ENCODE peak calls at places on chromosomes 5 and 9, in seven cellular contexts. One of them, this sample, is unnamed.

GRCh38 chr5:149677721-149678120 is 52.4 kb upstream of the PPARGC1B start:
- DNase-seq in cardiac muscle cell: no peak
- DNase-seq in EH: no peak
- DNase-seq in activated T-cell treated with anti-CD3 and anti-CD28 coated beads for 1 hour: no peak
- DNase-seq in CD4-positive, alpha-beta memory T cell: no peak
- DNase-seq in T follicular helper cell: no peak
- DNase-seq in CD8-positive, alpha-beta T cell: no peak
- DNase-seq in this sample: no peak

GRCh38 chr5:135375040-135375439 is 24.0 kb downstream of the MACROH2A1 start:
- DNase-seq in activated T-cell treated with anti-CD3 and anti-CD28 coated beads for 1 hour: no peak
- DNase-seq in cardiac muscle cell: no peak
- DNase-seq in T follicular helper cell: no peak
- DNase-seq in CD4-positive, alpha-beta memory T cell: no peak
- DNase-seq in EH: peak
- DNase-seq in CD8-positive, alpha-beta T cell: no peak
- DNase-seq in this sample: no peak

GRCh38 chr5:148733601-148734438 is 79.5 kb upstream of the HTR4 start:
- DNase-seq in CD8-positive, alpha-beta T cell: peak
- DNase-seq in CD4-positive, alpha-beta memory T cell: peak
- DNase-seq in cardiac muscle cell: peak
- DNase-seq in T follicular helper cell: peak
- DNase-seq in activated T-cell treated with anti-CD3 and anti-CD28 coated beads for 1 hour: peak
- DNase-seq in EH: peak
- DNase-seq in this sample: peak

GRCh38 chr9:109708507-109708945 is 71.5 kb upstream of the PALM2AKAP2 start:
- DNase-seq in cardiac muscle cell: no peak
- DNase-seq in T follicular helper cell: no peak
- DNase-seq in EH: peak
- DNase-seq in activated T-cell treated with anti-CD3 and anti-CD28 coated beads for 1 hour: no peak
- DNase-seq in CD4-positive, alpha-beta memory T cell: no peak
- DNase-seq in CD8-positive, alpha-beta T cell: no peak
- DNase-seq in this sample: no peak

GRCh38 chr9:35350212-35350611 is 139.7 kb upstream of the RUSC2 start:
- DNase-seq in CD8-positive, alpha-beta T cell: no peak
- DNase-seq in EH: no peak
- DNase-seq in activated T-cell treated with anti-CD3 and anti-CD28 coated beads for 1 hour: no peak
- DNase-seq in T follicular helper cell: no peak
- DNase-seq in cardiac muscle cell: no peak
- DNase-seq in CD4-positive, alpha-beta memory T cell: no peak
- DNase-seq in this sample: no peak

GRCh38 chr9:137742698-137743097 is 123.9 kb downstream of the EHMT1 start:
- DNase-seq in EH: peak
- DNase-seq in cardiac muscle cell: no peak
- DNase-seq in CD4-positive, alpha-beta memory T cell: no peak
- DNase-seq in activated T-cell treated with anti-CD3 and anti-CD28 coated beads for 1 hour: no peak
- DNase-seq in CD8-positive, alpha-beta T cell: no peak
- DNase-seq in T follicular helper cell: no peak
- DNase-seq in this sample: no peak

GRCh38 chr9:14633148-14633547 is 60.1 kb downstream of the ZDHHC21 start:
- DNase-seq in activated T-cell treated with anti-CD3 and anti-CD28 coated beads for 1 hour: no peak
- DNase-seq in T follicular helper cell: no peak
- DNase-seq in CD8-positive, alpha-beta T cell: no peak
- DNase-seq in cardiac muscle cell: no peak
- DNase-seq in CD4-positive, alpha-beta memory T cell: no peak
- DNase-seq in EH: no peak
- DNase-seq in this sample: no peak

GRCh38 chr9:15461601-15462000 is 38.9 kb downstream of the SNAPC3 start:
- DNase-seq in T follicular helper cell: no peak
- DNase-seq in activated T-cell treated with anti-CD3 and anti-CD28 coated beads for 1 hour: no peak
- DNase-seq in CD4-positive, alpha-beta memory T cell: no peak
- DNase-seq in cardiac muscle cell: no peak
- DNase-seq in EH: no peak
- DNase-seq in CD8-positive, alpha-beta T cell: no peak
- DNase-seq in this sample: no peak

GRCh38 chr9:108270041-108270440 is 585.7 kb downstream of the ACTL7B start:
- DNase-seq in T follicular helper cell: no peak
- DNase-seq in CD4-positive, alpha-beta memory T cell: no peak
- DNase-seq in EH: peak
- DNase-seq in CD8-positive, alpha-beta T cell: no peak
- DNase-seq in activated T-cell treated with anti-CD3 and anti-CD28 coated beads for 1 hour: no peak
- DNase-seq in cardiac muscle cell: no peak
- DNase-seq in this sample: peak

GRCh38 chr5:150801117-150801927 is 22.8 kb downstream of the SMIM3 start:
- DNase-seq in CD8-positive, alpha-beta T cell: no peak
- DNase-seq in activated T-cell treated with anti-CD3 and anti-CD28 coated beads for 1 hour: no peak
- DNase-seq in cardiac muscle cell: peak
- DNase-seq in EH: peak
- DNase-seq in CD4-positive, alpha-beta memory T cell: no peak
- DNase-seq in T follicular helper cell: no peak
- DNase-seq in this sample: peak

GRCh38 chr5:43294226-43294625 is 19.0 kb downstream of the HMGCS1 start:
- DNase-seq in CD4-positive, alpha-beta memory T cell: no peak
- DNase-seq in EH: peak
- DNase-seq in T follicular helper cell: no peak
- DNase-seq in CD8-positive, alpha-beta T cell: no peak
- DNase-seq in cardiac muscle cell: no peak
- DNase-seq in activated T-cell treated with anti-CD3 and anti-CD28 coated beads for 1 hour: no peak
- DNase-seq in this sample: no peak

GRCh38 chr5:156582193-156582598 is 255.2 kb downstream of the SGCD start:
- DNase-seq in CD8-positive, alpha-beta T cell: no peak
- DNase-seq in activated T-cell treated with anti-CD3 and anti-CD28 coated beads for 1 hour: no peak
- DNase-seq in T follicular helper cell: no peak
- DNase-seq in cardiac muscle cell: no peak
- DNase-seq in CD4-positive, alpha-beta memory T cell: no peak
- DNase-seq in EH: no peak
- DNase-seq in this sample: no peak

GRCh38 chr9:88991066-88992030 is at the start of gene S1PR3:
- DNase-seq in CD8-positive, alpha-beta T cell: no peak
- DNase-seq in EH: peak
- DNase-seq in T follicular helper cell: no peak
- DNase-seq in CD4-positive, alpha-beta memory T cell: no peak
- DNase-seq in activated T-cell treated with anti-CD3 and anti-CD28 coated beads for 1 hour: peak
- DNase-seq in cardiac muscle cell: peak
- DNase-seq in this sample: no peak

GRCh38 chr5:96968074-96968473 is 32.2 kb downstream of the LNPEP start:
- DNase-seq in CD4-positive, alpha-beta memory T cell: no peak
- DNase-seq in cardiac muscle cell: no peak
- DNase-seq in EH: peak
- DNase-seq in CD8-positive, alpha-beta T cell: no peak
- DNase-seq in activated T-cell treated with anti-CD3 and anti-CD28 coated beads for 1 hour: no peak
- DNase-seq in T follicular helper cell: no peak
- DNase-seq in this sample: peak

GRCh38 chr5:5335708-5336211 is 86.7 kb upstream of the ICE1 start:
- DNase-seq in cardiac muscle cell: no peak
- DNase-seq in activated T-cell treated with anti-CD3 and anti-CD28 coated beads for 1 hour: no peak
- DNase-seq in T follicular helper cell: no peak
- DNase-seq in CD8-positive, alpha-beta T cell: no peak
- DNase-seq in EH: peak
- DNase-seq in CD4-positive, alpha-beta memory T cell: no peak
- DNase-seq in this sample: no peak

GRCh38 chr5:148382961-148383360 is 797 bp upstream of the FBXO38 start:
- DNase-seq in CD4-positive, alpha-beta memory T cell: no peak
- DNase-seq in EH: peak
- DNase-seq in cardiac muscle cell: no peak
- DNase-seq in activated T-cell treated with anti-CD3 and anti-CD28 coated beads for 1 hour: no peak
- DNase-seq in T follicular helper cell: no peak
- DNase-seq in CD8-positive, alpha-beta T cell: no peak
- DNase-seq in this sample: no peak

GRCh38 chr9:125829743-125830142 is 82.6 kb downstream of the PBX3 start:
- DNase-seq in T follicular helper cell: peak
- DNase-seq in EH: no peak
- DNase-seq in cardiac muscle cell: no peak
- DNase-seq in CD8-positive, alpha-beta T cell: peak
- DNase-seq in activated T-cell treated with anti-CD3 and anti-CD28 coated beads for 1 hour: peak
- DNase-seq in CD4-positive, alpha-beta memory T cell: peak
- DNase-seq in this sample: no peak

GRCh38 chr9:135712571-135713295 is 10.7 kb downstream of the KCNT1 start:
- DNase-seq in cardiac muscle cell: no peak
- DNase-seq in T follicular helper cell: no peak
- DNase-seq in activated T-cell treated with anti-CD3 and anti-CD28 coated beads for 1 hour: no peak
- DNase-seq in EH: no peak
- DNase-seq in CD8-positive, alpha-beta T cell: no peak
- DNase-seq in CD4-positive, alpha-beta memory T cell: no peak
- DNase-seq in this sample: no peak